ENCODE peak calls at places on chromosomes 16 and 17, in seven cellular contexts. G, Y, N, Q, C, O and J are unnamed samples.

GRCh38 chr17:59427425-59427921 is 96.0 kb downstream of the YPEL2 start:
- DNase-seq in G (no peak), Y (no peak), N (no peak), Q (no peak), C (peak), O (no peak), J (no peak)

GRCh38 chr17:77424585-77425344 is 284.0 kb downstream of the SEC14L1 start:
- DNase-seq in G (no peak), Y (no peak), N (no peak), Q (no peak), C (peak), O (no peak), J (peak)

GRCh38 chr17:40309031-40309937 is at the start of gene RARA:
- DNase-seq in G (peak), Y (no peak), N (peak), Q (no peak), C (no peak), O (no peak), J (peak)

GRCh38 chr16:5006348-5007193 is 27.2 kb downstream of the NAGPA start:
- DNase-seq in G (no peak), Y (no peak), N (no peak), Q (no peak), C (no peak), O (no peak), J (no peak)

GRCh38 chr16:71648921-71649320 is 22.9 kb downstream of the MARVELD3 start:
- DNase-seq in G (no peak), Y (no peak), N (no peak), Q (no peak), C (peak), O (no peak), J (no peak)

GRCh38 chr17:78645421-78646295 is 68.5 kb upstream of the DNAH17 start:
- DNase-seq in G (no peak), Y (no peak), N (peak), Q (no peak), C (peak), O (peak), J (peak)

GRCh38 chr17:28896491-28896883 is 1.0 kb downstream of the FLOT2 start:
- DNase-seq in G (no peak), Y (no peak), N (no peak), Q (no peak), C (no peak), O (no peak), J (no peak)

GRCh38 chr16:55760665-55761035 is 72.2 kb downstream of the CES1 start:
- DNase-seq in G (no peak), Y (no peak), N (no peak), Q (no peak), C (no peak), O (no peak), J (peak)

GRCh38 chr17:43368740-43369506 is 29.9 kb upstream of the ARL4D start:
- DNase-seq in G (no peak), Y (peak), N (peak), Q (peak), C (peak), O (peak), J (peak)